ENCODE peak calls at places on chromosomes 11 and 22, in five cellular contexts. W is GM12878, L is breast epithelium, I is stomach, E is transverse colon. B is an unnamed sample.

GRCh38 chr11:76640540-76640939 is 30.0 kb downstream of the LRRC32 start:
- DNase-seq in W (no peak), L (no peak), I (no peak), E (no peak), B (no peak)

GRCh38 chr22:46063861-46064235 is 86.5 kb upstream of the PPARA start:
- DNase-seq in W (no peak), L (peak; percentile 58), I (peak; percentile 44), E (peak; percentile 21), B (no peak)

GRCh38 chr22:30667092-30667485 is 586 bp downstream of the DUSP18 start:
- DNase-seq in W (no peak), L (no peak), I (no peak), E (peak; percentile 76), B (no peak)

GRCh38 chr11:69744435-69744834 is 30.7 kb downstream of the FGF4 start:
- DNase-seq in W (no peak), L (no peak), I (no peak), E (no peak), B (no peak)

GRCh38 chr11:88059326-88059725 is 115.9 kb downstream of the RAB38 start:
- DNase-seq in W (no peak), L (no peak), I (no peak), E (no peak), B (no peak)

GRCh38 chr11:105861225-105861624 is 160.8 kb downstream of the MSANTD4 start:
- DNase-seq in W (no peak), L (no peak), I (no peak), E (no peak), B (no peak)

GRCh38 chr22:50600967-50601668 is 525 bp downstream of the MAPK8IP2 start:
- DNase-seq in W (no peak), L (no peak), I (no peak), E (no peak), B (no peak)

GRCh38 chr22:47294222-47294532 is 531.7 kb downstream of the TBC1D22A start:
- DNase-seq in W (no peak), L (no peak), I (peak; percentile 25), E (no peak), B (peak; percentile 79)

GRCh38 chr22:30568137-30568805 is 6.2 kb downstream of the GAL3ST1 start:
- DNase-seq in W (no peak), L (no peak), I (no peak), E (no peak), B (no peak)

GRCh38 chr11:118059231-118059940 is 17.5 kb upstream of the TMPRSS4 start:
- DNase-seq in W (no peak), L (no peak), I (no peak), E (peak; percentile 4), B (no peak)

GRCh38 chr11:66815646-66816045 is 27.6 kb upstream of the RCE1 start:
- DNase-seq in W (no peak), L (no peak), I (no peak), E (no peak), B (no peak)

GRCh38 chr22:23089010-23089409 is 18.7 kb downstream of the GNAZ start:
- DNase-seq in W (no peak), L (no peak), I (no peak), E (no peak), B (no peak)

GRCh38 chr11:128568166-128568778 is 19.1 kb downstream of the ETS1 start:
- DNase-seq in W (no peak), L (no peak), I (no peak), E (no peak), B (no peak)

GRCh38 chr11:120752668-120753067 is 241.1 kb downstream of the GRIK4 start:
- DNase-seq in W (no peak), L (no peak), I (no peak), E (no peak), B (no peak)

GRCh38 chr22:20315337-20316216 is 4.3 kb downstream of the DGCR6L start:
- DNase-seq in W (no peak), L (peak; percentile 13), I (peak; percentile 21), E (peak; percentile 5), B (peak; percentile 81)

GRCh38 chr11:16817321-16817720 is 78.9 kb downstream of the C11orf58 start:
- DNase-seq in W (no peak), L (no peak), I (no peak), E (no peak), B (no peak)

GRCh38 chr22:42171946-42172345 is 41.3 kb upstream of the CYP2D6 start:
- DNase-seq in W (no peak), L (no peak), I (no peak), E (no peak), B (no peak)

GRCh38 chr11:128689946-128690745 is 3.7 kb upstream of the FLI1 start:
- DNase-seq in W (no peak), L (no peak), I (no peak), E (no peak), B (no peak)

GRCh38 chr11:79973701-79974626 is 533.1 kb upstream of the TENM4 start:
- DNase-seq in W (no peak), L (no peak), I (no peak), E (no peak), B (no peak)

GRCh38 chr11:62152245-62153086 is 28.7 kb downstream of the INCENP start:
- DNase-seq in W (no peak), L (no peak), I (peak; percentile 13), E (no peak), B (no peak)

GRCh38 chr11:64477675-64478074 is 113.3 kb upstream of the SLC22A12 start:
- DNase-seq in W (no peak), L (no peak), I (no peak), E (no peak), B (no peak)

GRCh38 chr11:64472593-64473455 is 113.9 kb downstream of the RPS6KA4 start:
- DNase-seq in W (no peak), L (no peak), I (no peak), E (no peak), B (no peak)

GRCh38 chr11:64482588-64482987 is 108.4 kb upstream of the SLC22A12 start:
- DNase-seq in W (no peak), L (no peak), I (no peak), E (no peak), B (no peak)

GRCh38 chr11:64476866-64477265 is 114.2 kb upstream of the SLC22A12 start:
- DNase-seq in W (no peak), L (no peak), I (no peak), E (no peak), B (no peak)
- TF ChIP-seq POLR2AphosphoS5 in W (no peak), L (no peak), I (no peak), E (no peak), B (no peak)

DNA sequence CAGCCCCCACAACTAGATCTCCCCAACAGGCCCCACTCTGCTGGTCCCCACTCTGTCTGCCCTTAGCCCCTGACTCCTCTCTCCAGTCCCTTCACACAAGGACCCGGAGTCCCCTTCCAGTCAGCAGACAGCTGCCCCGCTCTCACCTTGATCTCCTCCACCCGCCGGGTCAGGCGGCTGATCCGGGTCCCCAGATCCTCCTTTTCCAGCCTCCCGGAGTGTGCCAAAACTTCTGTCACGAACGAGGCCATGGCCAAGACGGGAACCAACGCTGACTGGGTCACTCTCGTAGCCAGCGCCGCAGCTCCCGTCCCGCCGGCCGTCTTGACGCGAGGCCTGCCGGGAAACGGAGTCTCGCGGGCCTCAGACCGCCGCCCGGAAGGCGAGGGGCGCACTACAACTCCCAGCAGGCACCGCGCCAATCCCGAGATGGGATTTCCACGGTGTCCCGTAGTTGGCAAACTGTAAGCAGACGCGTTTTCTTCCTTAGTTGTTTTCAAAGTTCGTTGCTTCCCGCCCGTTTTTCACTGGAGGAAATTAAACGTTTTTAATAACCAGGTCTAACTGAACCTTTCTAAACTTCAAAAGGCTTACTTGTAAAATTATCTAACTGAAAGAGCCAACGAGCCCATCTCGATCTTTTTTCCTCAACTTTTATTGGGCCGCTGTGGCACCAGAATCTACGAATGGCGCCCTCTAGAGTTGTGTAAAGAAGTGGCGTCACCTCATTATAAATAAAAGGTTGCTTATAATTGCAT is at the start of gene ZW10:
- DNase-seq in W (peak; percentile 86), L (peak; percentile 96), I (peak; percentile 99), E (peak; percentile 98), B (peak; percentile 92)
- TF ChIP-seq POLR2AphosphoS5 in W (peak; percentile 62), L (peak; percentile 61), I (peak; percentile 64), E (peak; percentile 74), B (peak; percentile 98)

GRCh38 chr11:75264971-75265370 is 24.4 kb downstream of the TPBGL start:
- DNase-seq in W (no peak), L (no peak), I (no peak), E (peak; percentile 3), B (no peak)

GRCh38 chr11:75265851-75266531 is 25.4 kb downstream of the TPBGL start:
- DNase-seq in W (no peak), L (no peak), I (no peak), E (peak; percentile 6), B (no peak)

GRCh38 chr11:75269367-75269660 is 28.7 kb downstream of the TPBGL start:
- DNase-seq in W (no peak), L (no peak), I (no peak), E (no peak), B (no peak)

GRCh38 chr11:75268626-75269366 is 28.2 kb downstream of the TPBGL start:
- DNase-seq in W (no peak), L (no peak), I (no peak), E (peak; percentile 4), B (no peak)

DNA sequence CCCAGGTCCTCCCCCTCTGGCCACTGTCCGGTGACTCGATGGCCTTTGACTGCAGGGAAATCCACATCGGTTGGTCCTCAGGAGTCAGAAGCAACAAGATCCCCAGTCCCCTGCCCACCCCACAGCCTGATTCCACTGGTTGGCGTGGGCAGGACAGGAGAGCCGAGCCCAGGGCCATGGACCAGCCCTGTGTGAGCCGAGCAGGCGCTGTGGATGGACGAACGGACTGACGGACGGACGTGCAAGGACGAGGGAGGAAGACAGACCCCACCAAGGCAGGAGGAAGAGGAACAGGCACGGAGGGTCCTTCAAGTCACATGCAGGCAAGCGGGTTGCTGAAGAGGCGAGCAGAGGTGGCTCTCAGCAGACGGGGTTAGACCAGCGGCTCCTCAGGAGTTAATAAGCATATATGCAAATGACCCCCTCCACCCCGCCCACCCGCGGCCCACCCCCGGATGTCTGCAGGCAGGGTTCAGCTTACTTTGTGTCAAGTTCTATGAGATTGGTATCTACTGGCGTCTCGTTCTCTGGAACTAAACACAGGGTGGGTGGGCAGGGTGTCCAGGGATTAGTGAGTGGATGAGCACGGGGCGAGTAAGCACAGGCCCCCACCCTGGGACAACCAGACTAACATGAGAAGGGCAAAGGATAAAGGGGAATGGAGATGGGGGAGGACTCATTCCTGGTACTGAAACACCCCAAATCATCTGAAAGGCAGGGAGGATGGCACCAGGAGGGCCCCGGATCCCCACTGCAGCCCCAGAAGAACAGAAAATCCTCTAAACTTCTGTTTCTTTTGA is 26.8 kb downstream of the TPBGL start:
- DNase-seq in W (no peak), L (no peak), I (no peak), E (peak; percentile 5), B (no peak)
- TF ChIP-seq POLR2AphosphoS5 in W (no peak), L (no peak), I (no peak), E (no peak), B (no peak)

DNA sequence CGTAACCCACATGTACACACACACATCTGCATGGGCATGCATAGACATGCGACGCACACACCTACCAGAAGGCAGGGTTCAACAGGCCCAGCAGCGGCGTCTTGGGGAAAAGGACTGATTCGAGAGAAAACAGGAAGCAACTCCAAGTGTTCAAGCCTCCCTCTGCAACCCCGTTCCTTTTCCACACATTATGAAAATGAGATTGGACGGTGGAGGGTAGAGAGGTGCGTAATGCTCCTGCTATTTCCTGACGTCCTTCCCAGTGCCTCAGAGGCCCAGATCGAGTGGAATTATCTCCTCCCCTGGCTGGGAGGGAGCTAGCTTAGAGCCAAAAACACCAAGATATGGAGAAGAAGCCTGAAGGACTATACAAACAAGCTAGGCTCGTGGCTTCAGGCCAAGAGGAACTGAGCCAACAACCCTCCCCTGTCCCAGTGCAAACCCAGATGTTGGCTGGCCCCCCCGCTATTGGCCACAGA is 289.2 kb downstream of the MN1 start:
- DNase-seq in W (no peak), L (peak; percentile 20), I (peak; percentile 79), E (peak; percentile 43), B (peak; percentile 92)
- TF ChIP-seq POLR2AphosphoS5 in W (no peak), L (no peak), I (peak; percentile 57), E (no peak), B (no peak)